ENCODE peak calls at places on chromosomes 11 and 22, in seven cellular contexts. E is mucosa of descending colon, J is PC-3, Y is breast epithelium, Q is esophagus squamous epithelium, M is OCI-LY7, B is psoas muscle. U is an unnamed sample. For H3K4me1, the result is how much of the 10 kb centered on the place peaks cover.

GRCh38 chr11:130897262-130898182 is 18.8 kb downstream of the SNX19 start:
- DNase-seq in E (peak), J (peak), Y (peak), Q (no peak), M (no peak), B (peak), U (peak)

GRCh38 chr11:109062445-109062844 is 359.5 kb upstream of the C11orf87 start:
- DNase-seq in E (no peak), J (no peak), Y (no peak), Q (no peak), M (no peak), B (no peak), U (no peak)

GRCh38 chr22:49662681-49663080 is 165.0 kb downstream of the BRD1 start:
- DNase-seq in E (no peak), J (no peak), Y (no peak), Q (no peak), M (no peak), B (no peak), U (no peak)

GRCh38 chr11:16356057-16356750 is at the start of gene SOX6:
- DNase-seq in E (no peak), J (no peak), Y (no peak), Q (no peak), M (no peak), B (no peak), U (no peak)

GRCh38 chr11:2144549-2145220 is 5.5 kb upstream of the IGF2 start:
- DNase-seq in E (no peak), J (no peak), Y (no peak), Q (no peak), M (no peak), B (no peak), U (no peak)

GRCh38 chr11:111960916-111961315 is 23.8 kb downstream of the DIXDC1 start:
- DNase-seq in E (no peak), J (peak), Y (no peak), Q (no peak), M (no peak), B (peak), U (no peak)

GRCh38 chr22:45318558-45319318 is 9.0 kb downstream of the FAM118A start:
- DNase-seq in E (no peak), J (no peak), Y (no peak), Q (no peak), M (peak), B (no peak), U (no peak)

GRCh38 chr11:122267602-122268001 is 151.6 kb upstream of the BLID start:
- DNase-seq in E (no peak), J (peak), Y (no peak), Q (no peak), M (no peak), B (no peak), U (no peak)

GRCh38 chr11:65214212-65214845 is 32.6 kb downstream of the CAPN1 start:
- DNase-seq in E (no peak), J (no peak), Y (no peak), Q (no peak), M (no peak), B (no peak), U (no peak)

GRCh38 chr11:11070976-11071375 is 213.1 kb upstream of the ZBED5 start:
- DNase-seq in E (no peak), J (no peak), Y (no peak), Q (no peak), M (no peak), B (no peak), U (no peak)

GRCh38 chr11:35116245-35116644 is 22.7 kb upstream of the CD44 start:
- DNase-seq in E (no peak), J (peak), Y (no peak), Q (no peak), M (no peak), B (no peak), U (no peak)

GRCh38 chr11:57205046-57205671 is 23.4 kb downstream of the LRRC55 start:
- DNase-seq in E (no peak), J (peak), Y (no peak), Q (no peak), M (no peak), B (peak), U (peak)

GRCh38 chr22:33829549-33830280 is 90.6 kb downstream of the LARGE1 start:
- DNase-seq in E (no peak), J (no peak), Y (no peak), Q (no peak), M (peak), B (no peak), U (no peak)

GRCh38 chr22:43263645-43264514 is 76.9 kb upstream of the TTLL12 start:
- DNase-seq in E (peak), J (no peak), Y (peak), Q (no peak), M (no peak), B (peak), U (peak)

GRCh38 chr22:40782521-40782920 is 36.6 kb downstream of the SLC25A17 start:
- DNase-seq in E (no peak), J (peak), Y (no peak), Q (no peak), M (no peak), B (no peak), U (no peak)

GRCh38 chr11:12258451-12258850 is 118.9 kb upstream of the PARVA start:
- DNase-seq in E (no peak), J (peak), Y (no peak), Q (no peak), M (no peak), B (no peak), U (no peak)

GRCh38 chr22:24500251-24500820 is 5.2 kb downstream of the UPB1 start:
- DNase-seq in E (no peak), J (no peak), Y (no peak), Q (no peak), M (no peak), B (no peak), U (peak)

GRCh38 chr11:35007277-35007676 is 90.9 kb downstream of the PDHX start:
- DNase-seq in E (no peak), J (no peak), Y (no peak), Q (no peak), M (no peak), B (no peak), U (no peak)

GRCh38 chr11:45864041-45864440 is 16.8 kb downstream of the CRY2 start:
- DNase-seq in E (no peak), J (no peak), Y (no peak), Q (no peak), M (no peak), B (no peak), U (no peak)

DNA sequence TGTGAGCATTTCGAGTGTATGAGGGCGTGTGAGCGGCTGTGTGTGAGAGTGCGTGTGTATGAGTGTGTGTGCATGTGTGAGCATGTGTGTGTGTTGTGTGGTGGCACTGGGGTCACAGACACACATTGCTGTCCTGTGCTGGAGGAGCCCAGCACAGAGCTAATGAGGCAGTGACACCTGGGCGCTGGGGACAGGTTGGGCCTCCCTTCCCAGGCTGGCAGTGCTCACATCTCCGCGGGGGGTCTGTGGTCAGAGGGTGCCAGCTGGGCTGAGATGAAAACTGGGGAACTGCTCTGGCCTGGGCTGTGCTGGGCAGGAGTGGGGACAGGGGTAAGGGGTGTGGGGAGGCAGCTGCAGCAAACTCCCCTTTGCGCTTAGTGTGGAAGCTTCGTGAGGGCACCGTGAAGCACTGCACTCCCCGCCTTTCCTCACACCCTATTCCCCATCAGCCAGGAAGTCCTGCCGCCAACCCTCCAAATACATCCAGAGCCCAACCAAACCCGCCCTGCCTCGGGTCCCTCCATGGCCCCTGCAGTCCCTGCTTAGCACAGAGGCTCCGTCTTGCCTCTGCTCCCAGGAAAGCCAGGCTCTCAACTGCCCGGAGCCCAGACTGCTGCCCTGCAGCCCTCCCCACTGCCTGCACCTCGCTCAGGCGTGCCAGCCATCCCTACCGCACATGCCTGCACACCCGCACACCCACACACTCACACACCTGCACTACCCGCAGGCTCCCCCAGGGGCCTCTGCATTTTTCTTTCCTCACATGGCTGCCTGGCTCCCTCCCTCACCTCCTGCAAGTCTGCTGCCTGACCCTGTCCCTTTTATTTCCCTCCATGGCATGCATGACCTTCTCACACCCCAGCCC is 62.0 kb upstream of the THY1 start:
- DNase-seq in E (no peak), J (no peak), Y (peak), Q (no peak), M (peak), B (no peak), U (peak)
- TF ChIP-seq CTCF in E (no peak), J (peak), Y (no peak), Q (no peak), M (peak), B (no peak), U (no peak)

GRCh38 chr11:126744699-126745098 is 255.9 kb downstream of the KIRREL3 start:
- DNase-seq in E (no peak), J (no peak), Y (no peak), Q (no peak), M (no peak), B (no peak), U (no peak)

GRCh38 chr11:126751242-126751641 is 249.3 kb downstream of the KIRREL3 start:
- DNase-seq in E (no peak), J (no peak), Y (no peak), Q (no peak), M (no peak), B (no peak), U (no peak)

GRCh38 chr11:126747315-126747714 is 253.3 kb downstream of the KIRREL3 start:
- DNase-seq in E (no peak), J (no peak), Y (no peak), Q (no peak), M (no peak), B (no peak), U (no peak)

GRCh38 chr11:126746443-126746842 is 254.1 kb downstream of the KIRREL3 start:
- DNase-seq in E (no peak), J (no peak), Y (no peak), Q (no peak), M (no peak), B (no peak), U (no peak)

GRCh38 chr11:126748097-126748756 is 252.3 kb downstream of the KIRREL3 start:
- DNase-seq in E (no peak), J (no peak), Y (no peak), Q (no peak), M (no peak), B (no peak), U (no peak)
- H3K4me3 ChIP-seq in E (no peak), J (no peak), Y (no peak), Q (no peak), M (no peak), B (no peak), U (no peak)

DNA sequence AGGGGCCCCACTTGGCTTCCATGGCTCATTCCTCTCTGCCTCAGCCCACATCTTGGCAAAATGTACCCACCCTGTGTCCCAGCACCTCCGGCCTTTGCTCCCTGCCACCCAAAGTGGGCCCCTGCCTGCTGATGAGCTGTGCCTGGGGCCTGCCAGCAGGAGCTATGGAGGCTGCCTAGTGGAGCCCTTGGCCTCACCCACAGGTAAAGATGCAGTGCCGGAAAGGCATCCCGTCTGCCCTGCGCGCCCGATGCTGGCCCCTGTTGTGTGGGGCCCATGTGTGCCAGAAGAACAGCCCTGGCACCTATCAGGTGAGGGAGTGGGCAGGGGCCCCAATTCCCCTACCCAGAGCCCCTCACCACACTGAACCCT is 1.3 kb downstream of the TBC1D10C start:
- DNase-seq in E (no peak), J (no peak), Y (no peak), Q (no peak), M (no peak), B (no peak), U (no peak)
- H3K4me1 ChIP-seq in E (under half), J (under half), Y (under half), Q (half or more), M (half or more), B (under half), U (under half)

DNA sequence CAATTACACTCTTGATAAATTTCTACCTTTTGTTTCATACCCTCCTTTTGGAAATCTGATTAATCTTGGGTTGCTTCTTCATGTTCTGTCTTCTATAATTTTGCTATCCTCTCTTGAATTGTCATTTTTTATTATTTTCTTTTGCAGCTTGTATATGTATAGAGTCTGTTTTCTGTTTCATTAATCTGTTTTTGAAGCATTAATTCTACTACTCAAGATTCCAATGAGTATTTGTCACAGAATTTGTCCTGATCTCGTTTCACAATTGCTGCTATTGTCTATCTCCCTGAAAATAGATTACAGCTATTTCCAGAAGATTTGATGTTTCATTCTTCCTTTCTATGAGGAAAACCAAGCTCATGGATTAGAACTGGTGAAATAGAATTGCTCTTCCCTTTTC is 406.1 kb downstream of the DYNC2H1 start:
- DNase-seq in E (no peak), J (no peak), Y (no peak), Q (no peak), M (no peak), B (no peak), U (no peak)
- TF ChIP-seq CTCF in E (no peak), J (no peak), Y (no peak), Q (no peak), M (no peak), B (no peak), U (no peak)

GRCh38 chr22:36156515-36157419 is 3.8 kb downstream of the APOL3 start:
- DNase-seq in E (peak), J (peak), Y (peak), Q (peak), M (peak), B (peak), U (peak)

GRCh38 chr22:36164621-36165020 is 4.1 kb upstream of the APOL3 start:
- DNase-seq in E (no peak), J (no peak), Y (no peak), Q (no peak), M (no peak), B (no peak), U (peak)

GRCh38 chr22:36163497-36163896 is 2.9 kb upstream of the APOL3 start:
- DNase-seq in E (no peak), J (no peak), Y (no peak), Q (no peak), M (no peak), B (no peak), U (no peak)

GRCh38 chr22:36162127-36163034 is 1.8 kb upstream of the APOL3 start:
- DNase-seq in E (no peak), J (no peak), Y (no peak), Q (no peak), M (peak), B (no peak), U (no peak)

DNA sequence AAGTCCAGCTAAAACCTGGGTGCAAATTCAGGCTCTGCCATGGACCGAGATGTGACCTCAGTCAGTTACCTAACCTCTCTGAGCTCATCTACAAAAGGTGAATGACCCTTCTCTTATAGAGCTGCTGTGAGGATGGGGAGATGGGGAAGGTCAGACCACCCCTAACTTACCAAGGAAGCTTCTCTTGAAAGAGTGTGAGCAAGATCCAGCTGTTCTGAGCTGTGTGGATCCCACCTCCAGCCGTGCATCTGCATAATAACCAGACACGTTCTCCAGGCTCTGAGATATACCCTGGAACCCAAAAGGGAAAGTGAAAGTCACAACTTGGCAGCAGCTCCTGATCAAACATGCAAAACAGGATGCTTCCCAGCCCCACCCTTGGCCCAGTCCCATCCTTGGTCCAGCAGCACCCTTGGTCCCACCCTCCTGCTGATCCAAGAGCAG is at the start of gene APOL3:
- DNase-seq in E (peak), J (peak), Y (peak), Q (no peak), M (peak), B (peak), U (no peak)
- H3K4me3 ChIP-seq in E (peak), J (no peak), Y (peak), Q (peak), M (peak), B (peak), U (peak)

DNA sequence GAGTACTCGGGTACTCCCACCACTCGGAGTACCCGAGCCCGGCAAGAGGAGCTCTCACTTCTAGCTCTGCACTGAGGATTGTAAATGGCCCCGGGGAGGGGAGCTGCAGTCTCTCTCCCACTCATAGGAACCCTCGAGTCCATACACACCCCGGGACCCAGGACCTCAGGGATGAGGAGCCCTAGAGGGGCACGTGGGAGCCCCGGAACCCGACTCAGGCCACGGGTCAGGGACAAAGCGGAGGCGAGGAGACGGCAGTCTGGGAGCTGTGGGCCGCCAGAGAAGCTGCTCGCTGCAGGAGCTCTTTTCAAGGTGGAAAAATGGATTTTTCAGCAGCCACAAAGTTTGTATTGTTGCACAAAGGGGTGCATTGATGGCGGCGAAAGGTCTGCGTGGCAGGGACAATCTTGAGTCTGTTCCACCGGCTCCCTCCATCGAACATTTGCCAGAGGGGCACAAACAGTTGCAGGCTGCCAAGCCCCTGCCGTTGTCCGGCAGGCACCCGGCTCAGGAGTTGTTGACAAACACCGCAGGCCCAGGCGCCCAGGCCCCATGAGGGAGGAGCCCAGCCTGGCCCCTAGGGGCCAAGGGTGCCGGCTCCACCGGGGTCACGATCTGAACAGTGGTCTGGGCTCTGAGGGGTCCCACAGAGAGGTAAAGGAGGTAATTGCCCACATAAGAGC is 5.7 kb upstream of the FLI1 start:
- DNase-seq in E (no peak), J (no peak), Y (no peak), Q (no peak), M (no peak), B (no peak), U (no peak)
- H3K4me1 ChIP-seq in E (under half), J (under half), Y (under half), Q (half or more), M (under half), B (under half), U (half or more)